ENCODE peak calls at places on chromosomes 4 and X, in eight cellular contexts. V, I, F, E, X, Z, L and C are unnamed samples.

GRCh38 chr4:76426272-76426671 is 5.3 kb upstream of the CCDC158 start:
- DNase-seq in Z (no peak), I (no peak), X (no peak), F (no peak), E (no peak), L (no peak), V (no peak), C (no peak)

GRCh38 chrX:12496343-12496742 is 294.9 kb upstream of the PRPS2 start:
- DNase-seq in X (no peak), Z (no peak), F (no peak), E (no peak), V (no peak), I (no peak), L (no peak), C (no peak)

GRCh38 chrX:39896951-39897740 is 200.6 kb downstream of the BCOR start:
- DNase-seq in X (peak), E (no peak), V (peak), I (peak), Z (no peak), L (no peak), F (peak), C (peak)

GRCh38 chrX:21870494-21870893 is 14.7 kb downstream of the YY2 start:
- DNase-seq in L (no peak), X (no peak), E (no peak), I (no peak), V (no peak), F (no peak), Z (no peak), C (no peak)

GRCh38 chrX:23659339-23659738 is 8.0 kb upstream of the PRDX4 start:
- DNase-seq in Z (no peak), I (no peak), L (no peak), V (no peak), X (no peak), E (no peak), F (no peak), C (no peak)

GRCh38 chr4:7595883-7596535 is 161.3 kb upstream of the PSAPL1 start:
- DNase-seq in I (peak), F (peak), V (no peak), Z (no peak), L (no peak), E (no peak), X (no peak), C (no peak)

GRCh38 chrX:131816551-131817136 is 206.5 kb upstream of the STK26 start:
- DNase-seq in Z (no peak), L (peak), E (no peak), I (no peak), F (peak), V (peak), X (peak), C (no peak)

GRCh38 chr4:24089831-24090531 is 200.1 kb upstream of the PPARGC1A start:
- DNase-seq in F (no peak), I (no peak), E (no peak), Z (no peak), V (peak), L (no peak), X (no peak), C (no peak)

GRCh38 chr4:73436674-73437557 is 895 bp downstream of the AFP start:
- DNase-seq in Z (no peak), F (no peak), L (no peak), V (no peak), I (no peak), E (no peak), X (no peak), C (no peak)

GRCh38 chrX:75303795-75304194 is 29.9 kb downstream of the UPRT start:
- DNase-seq in E (no peak), F (no peak), Z (no peak), L (no peak), V (peak), X (no peak), I (no peak), C (no peak)

GRCh38 chr4:139770361-139770760 is 104.7 kb downstream of the MGST2 start:
- DNase-seq in Z (no peak), E (no peak), V (no peak), X (no peak), F (no peak), L (no peak), I (no peak), C (peak)

GRCh38 chr4:590313-590841 is 14.3 kb upstream of the TMEM271 start:
- DNase-seq in F (no peak), E (no peak), Z (no peak), L (no peak), I (no peak), X (peak), V (no peak), C (no peak)

GRCh38 chr4:154939851-154940250 is 158.8 kb downstream of the RBM46 start:
- DNase-seq in I (no peak), E (no peak), L (no peak), V (no peak), X (no peak), F (no peak), Z (no peak), C (no peak)

GRCh38 chrX:151538190-151539122 is 25.0 kb upstream of the PASD1 start:
- DNase-seq in F (no peak), L (no peak), Z (no peak), E (no peak), X (no peak), V (no peak), I (no peak), C (no peak)

GRCh38 chr4:75107703-75108612 is 175.0 kb downstream of the PARM1 start:
- DNase-seq in X (no peak), Z (no peak), F (no peak), I (no peak), V (no peak), E (no peak), L (no peak), C (no peak)

GRCh38 chrX:9566150-9566621 is 101.3 kb downstream of the TBL1X start:
- DNase-seq in V (peak), X (peak), I (no peak), L (peak), F (peak), Z (no peak), E (no peak), C (peak)

GRCh38 chr4:145734576-145735329 is 54.8 kb downstream of the C4orf51 start:
- DNase-seq in V (peak), I (no peak), Z (no peak), E (no peak), L (no peak), X (peak), F (peak), C (no peak)

GRCh38 chrX:40912166-40912565 is 173.1 kb upstream of the USP9X start:
- DNase-seq in X (no peak), Z (no peak), V (no peak), F (no peak), L (no peak), E (no peak), I (no peak), C (no peak)

GRCh38 chr4:150821641-150822040 is 193.4 kb downstream of the LRBA start:
- DNase-seq in Z (no peak), I (peak), L (no peak), F (no peak), V (peak), E (no peak), X (no peak), C (no peak)

GRCh38 chrX:129769467-129770154 is 10.1 kb upstream of the SASH3 start:
- DNase-seq in L (no peak), I (no peak), E (peak), F (no peak), X (no peak), V (no peak), Z (no peak), C (no peak)

GRCh38 chr4:93671093-93671492 is 157.5 kb upstream of the ATOH1 start:
- DNase-seq in F (no peak), Z (no peak), I (no peak), X (no peak), L (no peak), V (no peak), E (no peak), C (no peak)

GRCh38 chr4:155578726-155579385 is 87.8 kb upstream of the GUCY1A1 start:
- DNase-seq in I (no peak), L (no peak), X (no peak), Z (no peak), E (no peak), V (no peak), F (no peak), C (no peak)

GRCh38 chr4:38802561-38803355 is 1.8 kb downstream of the TLR1 start:
- DNase-seq in V (no peak), X (no peak), Z (no peak), F (no peak), I (no peak), L (no peak), E (no peak), C (no peak)

GRCh38 chrX:107935664-107936433 is 46.3 kb downstream of the TEX13B start:
- DNase-seq in Z (no peak), I (peak), E (no peak), L (no peak), X (no peak), F (no peak), V (no peak), C (no peak)

GRCh38 chrX:43423876-43424275 is 232.2 kb upstream of the MAOA start:
- DNase-seq in V (no peak), L (no peak), E (no peak), I (no peak), X (no peak), F (no peak), Z (no peak), C (no peak)

GRCh38 chr4:179097741-179098140 is 1655.5 kb upstream of the AGA start:
- DNase-seq in V (peak), F (no peak), Z (no peak), E (no peak), I (peak), X (no peak), L (no peak), C (no peak)

GRCh38 chrX:123203772-123204171 is 19.7 kb downstream of the GRIA3 start:
- DNase-seq in E (no peak), F (no peak), V (no peak), I (no peak), Z (no peak), L (no peak), X (no peak), C (no peak)

GRCh38 chrX:123206222-123206621 is 22.1 kb downstream of the GRIA3 start:
- DNase-seq in V (no peak), X (no peak), F (no peak), I (no peak), Z (no peak), L (no peak), E (no peak), C (no peak)

GRCh38 chrX:123202523-123202922 is 18.4 kb downstream of the GRIA3 start:
- DNase-seq in E (no peak), Z (no peak), X (no peak), F (no peak), I (no peak), V (no peak), L (no peak), C (no peak)

GRCh38 chrX:123199338-123199737 is 15.3 kb downstream of the GRIA3 start:
- DNase-seq in L (no peak), I (no peak), F (no peak), Z (no peak), X (no peak), V (no peak), E (no peak), C (no peak)

GRCh38 chrX:123201720-123202119 is 17.6 kb downstream of the GRIA3 start:
- DNase-seq in V (no peak), F (no peak), Z (no peak), L (peak), X (no peak), E (no peak), I (no peak), C (no peak)
- TF ChIP-seq CTCF in V (no peak), F (no peak), Z (no peak), L (no peak), X (no peak), E (no peak), I (no peak), C (no peak)

GRCh38 chrX:56726609-56727008 is 2.4 kb upstream of the NBDY start:
- DNase-seq in L (no peak), E (no peak), F (peak), Z (no peak), X (no peak), I (peak), V (peak), C (no peak)

GRCh38 chrX:56727531-56727930 is 1.5 kb upstream of the NBDY start:
- DNase-seq in L (no peak), I (no peak), V (no peak), X (no peak), F (no peak), Z (no peak), E (no peak), C (no peak)

GRCh38 chrX:56728321-56728720 is 722 bp upstream of the NBDY start:
- DNase-seq in E (no peak), X (no peak), F (no peak), Z (no peak), L (no peak), I (peak), V (no peak), C (no peak)

GRCh38 chrX:56729152-56729557 is at the start of gene NBDY:
- DNase-seq in F (peak), I (peak), E (peak), L (peak), V (peak), X (peak), Z (no peak), C (peak)

GRCh38 chrX:56728752-56729151 is 291 bp upstream of the NBDY start:
- DNase-seq in I (peak), V (peak), F (peak), Z (no peak), E (no peak), L (no peak), X (no peak), C (no peak)
- H3K27ac ChIP-seq in I (no peak), V (no peak), F (peak), Z (peak), E (peak), L (no peak), X (peak), C (peak)

GRCh38 chr4:125736057-125736456 is 421.3 kb downstream of the FAT4 start:
- DNase-seq in V (peak), E (no peak), F (no peak), Z (no peak), L (no peak), X (no peak), I (no peak), C (no peak)
- TF ChIP-seq CTCF in V (no peak), E (no peak), F (no peak), Z (no peak), L (no peak), X (no peak), I (peak), C (no peak)

GRCh38 chrX:37371578-37371981 is 22.4 kb downstream of the PRRG1 start:
- DNase-seq in X (peak), I (no peak), V (peak), L (peak), F (no peak), Z (no peak), E (no peak), C (peak)

GRCh38 chrX:37367946-37368345 is 18.8 kb downstream of the PRRG1 start:
- DNase-seq in E (no peak), L (no peak), Z (no peak), I (no peak), X (no peak), V (no peak), F (no peak), C (no peak)

DNA sequence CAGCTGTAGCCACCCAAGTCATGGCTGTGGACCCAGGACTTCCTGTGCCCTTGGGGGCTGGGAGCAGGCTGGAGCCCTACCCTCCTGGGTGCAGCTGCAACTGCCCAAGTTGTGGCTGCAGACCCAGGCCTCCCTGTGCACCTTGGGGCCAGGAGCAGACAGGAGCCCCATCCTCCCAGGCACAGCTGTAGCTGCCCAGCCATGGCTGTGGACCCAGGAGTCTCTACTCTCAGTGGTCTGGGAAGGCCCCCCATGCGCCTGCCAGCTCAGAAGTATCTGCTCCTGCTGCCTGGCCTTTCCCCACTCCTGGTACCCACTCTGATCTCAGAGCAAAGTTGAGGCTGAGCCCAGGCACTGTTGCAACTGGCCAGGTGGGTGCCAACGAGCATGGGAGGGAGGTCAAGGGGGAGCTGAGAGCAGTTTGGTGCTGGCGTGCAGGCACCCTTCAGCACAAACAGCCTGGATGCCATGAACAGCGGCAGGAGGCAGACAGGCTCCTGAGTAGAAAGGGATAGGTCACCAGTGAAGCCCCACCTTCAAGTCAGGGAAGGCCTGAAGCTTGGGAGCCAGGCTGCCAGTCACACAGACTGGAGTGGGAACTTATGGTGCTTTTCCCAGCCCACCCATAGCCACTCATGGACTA is 21.5 kb downstream of the PRRG1 start:
- DNase-seq in I (no peak), Z (no peak), L (no peak), X (no peak), V (no peak), E (no peak), F (no peak), C (no peak)
- H3K27ac ChIP-seq in I (no peak), Z (no peak), L (no peak), X (no peak), V (no peak), E (no peak), F (no peak), C (no peak)

DNA sequence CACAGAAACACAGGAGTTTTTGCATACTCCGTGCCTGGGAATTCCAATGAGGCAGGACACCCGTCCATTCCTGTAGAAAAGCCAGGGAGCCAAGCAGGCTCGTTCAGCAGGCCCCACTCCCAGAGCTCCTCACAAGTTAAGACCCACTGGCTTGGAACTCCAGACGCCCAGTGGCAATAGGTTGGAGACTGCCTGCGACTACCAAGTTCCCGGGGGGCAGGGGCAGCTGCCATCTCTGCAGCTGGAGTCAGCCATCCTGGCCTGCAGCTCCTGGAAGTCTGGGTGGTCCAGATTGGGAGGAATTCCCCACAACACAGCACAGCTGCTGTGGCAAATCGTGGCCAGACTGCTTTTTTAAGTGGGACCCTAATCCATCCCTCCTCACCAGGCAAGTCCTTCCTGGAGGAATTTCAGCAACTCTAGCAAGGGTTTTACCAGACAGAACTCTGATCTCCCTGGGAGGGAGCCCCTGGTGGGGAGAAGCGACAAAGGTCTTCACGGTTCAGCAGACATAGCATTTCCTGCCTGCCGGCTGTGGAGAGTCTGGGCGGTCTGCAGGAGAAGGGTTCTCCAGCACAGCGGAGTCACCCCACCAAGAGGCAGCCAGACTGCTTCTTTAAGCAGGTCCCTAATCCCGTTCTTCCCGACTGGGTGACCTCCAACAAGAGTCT is 231.9 kb downstream of the STPG2 start:
- DNase-seq in F (no peak), V (no peak), X (no peak), L (no peak), Z (no peak), E (no peak), I (no peak), C (no peak)
- TF ChIP-seq CTCF in F (no peak), V (no peak), X (no peak), L (no peak), Z (no peak), E (no peak), I (no peak), C (no peak)